ENCODE peak calls at places on chromosomes 2 and 18, in four cellular contexts. One of them, this sample, is unnamed.

GRCh38 chr18:55968550-55968949 is 380.6 kb upstream of the TCF4 start:
- DNase-seq in sigmoid colon: no peak
- DNase-seq in transverse colon: no peak
- DNase-seq in HepG2: no peak
- DNase-seq in this sample: no peak

GRCh38 chr2:5664197-5664728 is 27.9 kb upstream of the SOX11 start:
- DNase-seq in sigmoid colon: no peak
- DNase-seq in HepG2: no peak
- DNase-seq in transverse colon: no peak
- DNase-seq in this sample: no peak

GRCh38 chr2:240579771-240580614 is 6.5 kb upstream of the CAPN10 start:
- DNase-seq in HepG2: peak; percentile 96
- DNase-seq in transverse colon: peak; percentile 84
- DNase-seq in sigmoid colon: peak; percentile 88
- DNase-seq in this sample: peak; percentile 71

GRCh38 chr18:55539240-55539639 is 48.8 kb downstream of the TCF4 start:
- DNase-seq in transverse colon: no peak
- DNase-seq in sigmoid colon: no peak
- DNase-seq in HepG2: no peak
- DNase-seq in this sample: no peak

GRCh38 chr2:84187258-84187657 is 271.8 kb downstream of the SUCLG1 start:
- DNase-seq in transverse colon: no peak
- DNase-seq in sigmoid colon: no peak
- DNase-seq in HepG2: no peak
- DNase-seq in this sample: no peak

GRCh38 chr2:221629478-221629877 is 57.4 kb upstream of the EPHA4 start:
- DNase-seq in HepG2: no peak
- DNase-seq in sigmoid colon: no peak
- DNase-seq in transverse colon: no peak
- DNase-seq in this sample: no peak

GRCh38 chr2:173647681-173648350 is 293.1 kb downstream of the CDCA7 start:
- DNase-seq in transverse colon: no peak
- DNase-seq in sigmoid colon: no peak
- DNase-seq in HepG2: no peak
- DNase-seq in this sample: no peak

GRCh38 chr18:35862115-35862640 is 110.3 kb upstream of the RMP24 start:
- DNase-seq in sigmoid colon: no peak
- DNase-seq in transverse colon: no peak
- DNase-seq in HepG2: no peak
- DNase-seq in this sample: no peak

GRCh38 chr2:202815548-202816420 is 55.8 kb downstream of the ICA1L start:
- DNase-seq in sigmoid colon: no peak
- DNase-seq in HepG2: no peak
- DNase-seq in transverse colon: no peak
- DNase-seq in this sample: no peak

GRCh38 chr2:157508676-157509075 is 64.8 kb upstream of the CYTIP start:
- DNase-seq in transverse colon: no peak
- DNase-seq in HepG2: no peak
- DNase-seq in sigmoid colon: no peak
- DNase-seq in this sample: no peak

GRCh38 chr2:74690571-74690970 is 36.5 kb downstream of the SEMA4F start:
- DNase-seq in sigmoid colon: no peak
- DNase-seq in HepG2: peak; percentile 64
- DNase-seq in transverse colon: no peak
- DNase-seq in this sample: no peak

GRCh38 chr2:25460261-25460905 is 118.7 kb upstream of the DNMT3A start:
- DNase-seq in sigmoid colon: no peak
- DNase-seq in HepG2: no peak
- DNase-seq in transverse colon: no peak
- DNase-seq in this sample: no peak

GRCh38 chr2:241138471-241138870 is 10.8 kb downstream of the PASK start:
- DNase-seq in transverse colon: no peak
- DNase-seq in sigmoid colon: peak; percentile 29
- DNase-seq in HepG2: no peak
- DNase-seq in this sample: no peak

GRCh38 chr2:46829240-46829970 is 86.2 kb downstream of the MCFD2 start:
- DNase-seq in HepG2: no peak
- DNase-seq in sigmoid colon: no peak
- DNase-seq in transverse colon: no peak
- DNase-seq in this sample: no peak

GRCh38 chr2:23530121-23530908 is 145.3 kb downstream of the KLHL29 start:
- DNase-seq in transverse colon: no peak
- DNase-seq in sigmoid colon: no peak
- DNase-seq in HepG2: no peak
- DNase-seq in this sample: no peak

GRCh38 chr2:39547811-39548719 is 111.0 kb upstream of the MAP4K3 start:
- DNase-seq in transverse colon: no peak
- DNase-seq in HepG2: no peak
- DNase-seq in sigmoid colon: no peak
- DNase-seq in this sample: no peak

GRCh38 chr18:61892683-61893303 is at the start of gene RNF152:
- DNase-seq in transverse colon: peak; percentile 32
- DNase-seq in HepG2: no peak
- DNase-seq in sigmoid colon: peak; percentile 75
- DNase-seq in this sample: peak; percentile 15

GRCh38 chr2:215532844-215533243 is 97.0 kb upstream of the FN1 start:
- DNase-seq in HepG2: peak; percentile 46
- DNase-seq in transverse colon: no peak
- DNase-seq in sigmoid colon: no peak
- DNase-seq in this sample: no peak

GRCh38 chr2:129911363-129912065 is 68.0 kb upstream of the RAB6C start:
- DNase-seq in sigmoid colon: no peak
- DNase-seq in transverse colon: no peak
- DNase-seq in HepG2: no peak
- DNase-seq in this sample: no peak

GRCh38 chr2:121771976-121772742 is 16.7 kb downstream of the TSN start:
- DNase-seq in transverse colon: no peak
- DNase-seq in HepG2: peak; percentile 28
- DNase-seq in sigmoid colon: no peak
- DNase-seq in this sample: no peak

GRCh38 chr2:24164416-24164973 is 10.4 kb upstream of the FAM228A start:
- DNase-seq in transverse colon: peak; percentile 26
- DNase-seq in sigmoid colon: no peak
- DNase-seq in HepG2: peak; percentile 41
- DNase-seq in this sample: no peak

GRCh38 chr2:95032868-95033603 is 7.5 kb downstream of the MAL start:
- DNase-seq in transverse colon: no peak
- DNase-seq in sigmoid colon: no peak
- DNase-seq in HepG2: no peak
- DNase-seq in this sample: no peak

GRCh38 chr18:65922103-65922502 is 171.3 kb downstream of the CDH7 start:
- DNase-seq in transverse colon: no peak
- DNase-seq in HepG2: no peak
- DNase-seq in sigmoid colon: no peak
- DNase-seq in this sample: no peak

GRCh38 chr2:57598552-57598951 is 448.1 kb upstream of the VRK2 start:
- DNase-seq in HepG2: no peak
- DNase-seq in transverse colon: no peak
- DNase-seq in sigmoid colon: no peak
- DNase-seq in this sample: no peak

GRCh38 chr2:23132000-23132399 is 253.0 kb upstream of the KLHL29 start:
- DNase-seq in HepG2: no peak
- DNase-seq in transverse colon: no peak
- DNase-seq in sigmoid colon: no peak
- DNase-seq in this sample: no peak

GRCh38 chr2:105796131-105796638 is 51.5 kb downstream of the NCK2 start:
- DNase-seq in HepG2: no peak
- DNase-seq in sigmoid colon: no peak
- DNase-seq in transverse colon: no peak
- DNase-seq in this sample: no peak
- TF ChIP-seq EP300 in HepG2: no peak
- TF ChIP-seq EP300 in sigmoid colon: no peak
- TF ChIP-seq EP300 in transverse colon: no peak
- TF ChIP-seq EP300 in this sample: no peak

GRCh38 chr2:86627550-86627949 is 3.9 kb upstream of the RNF103 start:
- DNase-seq in transverse colon: no peak
- DNase-seq in HepG2: no peak
- DNase-seq in sigmoid colon: no peak
- DNase-seq in this sample: no peak
- TF ChIP-seq EP300 in transverse colon: no peak
- TF ChIP-seq EP300 in HepG2: no peak
- TF ChIP-seq EP300 in sigmoid colon: no peak
- TF ChIP-seq EP300 in this sample: no peak

GRCh38 chr2:108786008-108786353 is 590 bp upstream of the CCDC138 start:
- DNase-seq in transverse colon: no peak
- DNase-seq in HepG2: no peak
- DNase-seq in sigmoid colon: no peak
- DNase-seq in this sample: no peak

GRCh38 chr2:108787209-108787558 is 613 bp downstream of the CCDC138 start:
- DNase-seq in HepG2: no peak
- DNase-seq in sigmoid colon: no peak
- DNase-seq in transverse colon: no peak
- DNase-seq in this sample: no peak

GRCh38 chr2:108786354-108787208 is at the start of gene CCDC138:
- DNase-seq in HepG2: peak; percentile 87
- DNase-seq in transverse colon: peak; percentile 93
- DNase-seq in sigmoid colon: peak; percentile 91
- DNase-seq in this sample: peak; percentile 91
- TF ChIP-seq EP300 in HepG2: peak; percentile 42
- TF ChIP-seq EP300 in transverse colon: no peak
- TF ChIP-seq EP300 in sigmoid colon: no peak
- TF ChIP-seq EP300 in this sample: no peak

DNA sequence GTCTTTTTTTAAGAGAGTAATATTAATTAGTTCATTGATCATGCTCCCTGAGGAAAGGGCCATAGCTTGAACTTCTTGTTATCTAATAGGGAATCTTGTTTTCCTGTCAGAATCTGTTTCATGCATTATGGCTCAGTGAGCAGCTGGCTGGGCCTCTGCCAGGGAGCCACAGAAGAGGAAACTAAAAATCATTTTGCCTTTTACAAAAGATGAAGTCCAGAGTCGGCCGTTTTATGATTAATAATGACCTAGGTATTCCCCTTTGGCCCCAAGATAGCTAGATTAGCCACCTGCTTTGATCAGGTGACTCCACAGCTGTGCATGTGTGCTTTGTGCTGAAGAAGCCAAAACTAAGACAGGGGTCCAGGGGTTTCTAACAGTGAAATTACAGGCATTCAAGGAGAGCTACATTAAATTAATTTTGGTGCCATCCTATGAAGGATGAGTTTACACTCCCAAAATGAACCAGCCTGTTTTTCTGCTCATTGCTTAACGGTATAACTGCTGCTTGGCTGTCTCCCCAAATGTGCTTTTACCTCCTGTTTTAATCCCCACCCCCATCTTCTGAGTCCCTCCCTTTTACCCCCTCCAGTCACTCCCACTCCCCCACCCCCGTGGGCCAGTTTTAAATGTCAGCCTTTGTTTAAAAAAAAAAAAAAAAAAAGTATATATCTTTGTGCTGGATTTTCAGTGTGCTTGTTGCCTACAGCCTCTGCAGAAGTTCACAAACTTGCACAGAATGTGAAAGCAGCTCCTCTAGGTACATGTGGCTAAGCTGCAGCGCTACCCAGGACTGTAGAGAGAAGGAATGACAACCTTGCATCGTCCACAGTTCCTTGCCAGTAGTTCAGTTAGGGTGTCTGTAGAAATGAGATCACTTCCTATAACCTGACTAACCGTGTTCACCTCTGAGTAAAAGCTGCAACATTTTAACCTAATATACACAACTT is 93.1 kb downstream of the CABLES1 start:
- DNase-seq in HepG2: no peak
- DNase-seq in transverse colon: peak; percentile 31
- DNase-seq in sigmoid colon: no peak
- DNase-seq in this sample: peak; percentile 27
- TF ChIP-seq EP300 in HepG2: no peak
- TF ChIP-seq EP300 in transverse colon: no peak
- TF ChIP-seq EP300 in sigmoid colon: no peak
- TF ChIP-seq EP300 in this sample: no peak

GRCh38 chr2:209383212-209383611 is 40.6 kb upstream of the MAP2 start:
- DNase-seq in HepG2: peak; percentile 37
- DNase-seq in sigmoid colon: no peak
- DNase-seq in transverse colon: no peak
- DNase-seq in this sample: no peak
- TF ChIP-seq EP300 in HepG2: no peak
- TF ChIP-seq EP300 in sigmoid colon: no peak
- TF ChIP-seq EP300 in transverse colon: no peak
- TF ChIP-seq EP300 in this sample: no peak

DNA sequence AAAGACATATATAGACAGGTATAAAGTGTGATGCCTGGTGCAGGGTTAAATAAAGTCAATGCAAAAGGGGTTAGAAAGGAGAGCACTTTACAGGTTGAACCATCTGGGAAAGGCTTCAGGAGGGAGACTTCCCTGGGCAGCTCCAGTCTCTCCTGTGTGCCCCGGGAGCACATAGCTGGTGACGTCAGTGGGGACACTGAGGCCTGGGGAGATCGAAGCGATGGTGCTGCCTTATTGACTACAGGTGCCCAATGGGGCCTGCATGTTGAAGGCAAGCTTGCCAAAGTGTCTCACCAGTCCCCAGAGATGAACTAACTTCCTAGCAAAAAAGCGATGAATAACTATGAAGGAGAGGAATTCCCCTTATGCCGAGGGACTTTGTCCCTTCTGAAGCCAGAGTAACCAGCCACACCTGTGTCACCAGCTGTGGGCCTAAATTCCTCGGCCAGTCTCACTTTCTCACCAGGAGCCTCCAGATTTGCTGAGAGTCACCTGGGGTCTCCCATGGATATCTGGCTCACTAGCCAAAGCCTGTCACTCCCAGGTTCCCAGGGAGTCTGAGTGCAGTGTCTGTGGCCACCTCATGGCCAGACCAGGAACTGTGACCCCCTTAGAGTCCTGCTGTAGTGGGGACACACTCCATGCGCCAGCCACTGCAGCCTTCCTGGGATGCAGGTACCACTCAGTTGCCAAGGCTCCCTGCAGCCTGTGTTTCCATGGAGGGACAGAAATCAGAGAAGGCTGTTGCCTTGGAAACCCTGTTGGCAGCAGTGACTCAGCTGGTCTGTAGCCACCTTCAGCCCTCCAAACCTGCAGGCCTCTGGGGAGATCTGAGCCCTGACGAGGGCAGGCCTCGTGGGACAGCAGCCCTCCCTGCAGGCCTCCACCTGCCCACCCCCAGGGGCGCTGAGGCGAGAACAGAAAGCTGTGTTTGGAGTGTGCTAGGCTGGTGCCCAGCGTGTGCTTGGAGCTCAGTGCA is 128.7 kb downstream of the CTIF start:
- DNase-seq in transverse colon: no peak
- DNase-seq in sigmoid colon: no peak
- DNase-seq in HepG2: peak; percentile 23
- DNase-seq in this sample: peak; percentile 17
- TF ChIP-seq EP300 in transverse colon: no peak
- TF ChIP-seq EP300 in sigmoid colon: no peak
- TF ChIP-seq EP300 in HepG2: no peak
- TF ChIP-seq EP300 in this sample: no peak

GRCh38 chr2:112692496-112692911 is 28.3 kb upstream of the NT5DC4 start:
- DNase-seq in sigmoid colon: no peak
- DNase-seq in HepG2: peak; percentile 96
- DNase-seq in transverse colon: peak; percentile 80
- DNase-seq in this sample: no peak
- TF ChIP-seq EP300 in sigmoid colon: no peak
- TF ChIP-seq EP300 in HepG2: peak; percentile 84
- TF ChIP-seq EP300 in transverse colon: no peak
- TF ChIP-seq EP300 in this sample: no peak

DNA sequence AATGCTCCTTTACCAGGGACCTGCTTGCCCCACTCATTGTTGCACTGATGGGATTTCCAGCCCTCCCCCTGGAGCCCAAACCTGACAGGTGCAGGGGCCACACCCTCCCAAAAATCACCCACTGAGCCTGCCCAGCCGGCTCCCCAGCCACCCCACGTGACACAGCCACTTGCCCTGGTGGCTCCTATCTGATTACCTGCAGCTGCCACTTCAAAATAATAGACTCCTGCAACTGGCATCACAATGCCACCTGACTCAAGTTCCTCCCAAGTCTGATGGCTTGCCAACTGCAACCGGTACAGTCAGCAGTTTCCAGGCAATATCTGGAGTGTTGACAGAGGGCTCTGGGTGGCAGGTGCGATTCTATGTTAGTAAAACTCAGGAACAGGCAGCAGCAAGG is 66.2 kb downstream of the CRACDL start:
- DNase-seq in sigmoid colon: no peak
- DNase-seq in HepG2: no peak
- DNase-seq in transverse colon: peak; percentile 78
- DNase-seq in this sample: no peak
- TF ChIP-seq EP300 in sigmoid colon: no peak
- TF ChIP-seq EP300 in HepG2: no peak
- TF ChIP-seq EP300 in transverse colon: no peak
- TF ChIP-seq EP300 in this sample: no peak

This sample was measured in ovary.